ENCODE peak calls at places on chromosomes 7 and 10, in five cellular contexts. Q is effector memory CD8-positive, alpha-beta T cell; C is T-helper 1 cell; N is right cardiac atrium; F is aorta. E is an unnamed sample.

GRCh38 chr7:30062587-30062986 is 34.4 kb downstream of the PLEKHA8 start:
- DNase-seq in Q (no peak), C (no peak), N (no peak), F (no peak), E (peak; percentile 49)

GRCh38 chr7:157502701-157503111 is 165.9 kb downstream of the DNAJB6 start:
- DNase-seq in Q (peak; percentile 65), C (peak; percentile 44), N (no peak), F (no peak), E (peak; percentile 20)

GRCh38 chr10:61899045-61899444 is 2.5 kb upstream of the ARID5B start:
- DNase-seq in Q (no peak), C (no peak), N (no peak), F (no peak), E (peak; percentile 35)

GRCh38 chr7:131859162-131859821 is 302.9 kb upstream of the PODXL start:
- DNase-seq in Q (no peak), C (no peak), N (peak; percentile 86), F (peak; percentile 71), E (no peak)

GRCh38 chr7:151051108-151051507 is 2.8 kb downstream of the ASIC3 start:
- DNase-seq in Q (peak; percentile 45), C (no peak), N (peak; percentile 84), F (peak; percentile 73), E (no peak)

GRCh38 chr10:132418520-132419416 is 21.8 kb downstream of the PWWP2B start:
- DNase-seq in Q (no peak), C (no peak), N (peak; percentile 61), F (no peak), E (no peak)

GRCh38 chr10:124685251-124685650 is 58.9 kb downstream of the FAM53B start:
- DNase-seq in Q (no peak), C (no peak), N (peak; percentile 73), F (peak; percentile 88), E (no peak)

GRCh38 chr10:75430000-75430763 is 1.2 kb upstream of the LRMDA start:
- DNase-seq in Q (no peak), C (no peak), N (peak; percentile 86), F (peak; percentile 83), E (no peak)

GRCh38 chr10:121485443-121486139 is 112.7 kb downstream of the FGFR2 start:
- DNase-seq in Q (no peak), C (no peak), N (no peak), F (no peak), E (no peak)

GRCh38 chr7:65509368-65510186 is 135.9 kb downstream of the ZNF92 start:
- DNase-seq in Q (peak; percentile 18), C (no peak), N (peak; percentile 32), F (no peak), E (no peak)

GRCh38 chr10:70588255-70588654 is 14.3 kb downstream of the PRF1 start:
- DNase-seq in Q (no peak), C (no peak), N (no peak), F (no peak), E (no peak)

E was measured in KG1.